ENCODE peak calls at places on chromosomes 2 and 18, in four cellular contexts. One of them, this sample, is unnamed.

GRCh38 chr2:98165516-98166071 is 78.6 kb downstream of the VWA3B start:
- DNase-seq in hepatic stellate cell: no peak
- DNase-seq in activated CD4-positive, CD25-positive, alpha-beta regulatory T cell treated with anti-CD3 and anti-CD28 coated beads, Interleukin-2, amount 50 U/mL, for 16 hours: no peak
- DNase-seq in NCI-H524: no peak
- DNase-seq in this sample: no peak

GRCh38 chr2:47303341-47304148 is 99.4 kb upstream of the MSH2 start:
- DNase-seq in hepatic stellate cell: no peak
- DNase-seq in NCI-H524: no peak
- DNase-seq in activated CD4-positive, CD25-positive, alpha-beta regulatory T cell treated with anti-CD3 and anti-CD28 coated beads, Interleukin-2, amount 50 U/mL, for 16 hours: no peak
- DNase-seq in this sample: no peak

GRCh38 chr2:236744316-236745105 is 174.9 kb downstream of the ACKR3 start:
- DNase-seq in activated CD4-positive, CD25-positive, alpha-beta regulatory T cell treated with anti-CD3 and anti-CD28 coated beads, Interleukin-2, amount 50 U/mL, for 16 hours: no peak
- DNase-seq in NCI-H524: no peak
- DNase-seq in hepatic stellate cell: no peak
- DNase-seq in this sample: no peak

GRCh38 chr2:32895424-32895823 is 51.3 kb upstream of the LTBP1 start:
- DNase-seq in activated CD4-positive, CD25-positive, alpha-beta regulatory T cell treated with anti-CD3 and anti-CD28 coated beads, Interleukin-2, amount 50 U/mL, for 16 hours: no peak
- DNase-seq in hepatic stellate cell: no peak
- DNase-seq in NCI-H524: no peak
- DNase-seq in this sample: no peak

GRCh38 chr2:150832686-150833085 is 345.2 kb upstream of the RND3 start:
- DNase-seq in activated CD4-positive, CD25-positive, alpha-beta regulatory T cell treated with anti-CD3 and anti-CD28 coated beads, Interleukin-2, amount 50 U/mL, for 16 hours: no peak
- DNase-seq in NCI-H524: no peak
- DNase-seq in hepatic stellate cell: no peak
- DNase-seq in this sample: no peak

GRCh38 chr2:206442854-206443734 is at the start of gene ADAM23:
- DNase-seq in activated CD4-positive, CD25-positive, alpha-beta regulatory T cell treated with anti-CD3 and anti-CD28 coated beads, Interleukin-2, amount 50 U/mL, for 16 hours: no peak
- DNase-seq in hepatic stellate cell: peak
- DNase-seq in NCI-H524: peak
- DNase-seq in this sample: peak

GRCh38 chr2:238851026-238851425 is 3.1 kb downstream of the TWIST2 start:
- DNase-seq in hepatic stellate cell: no peak
- DNase-seq in activated CD4-positive, CD25-positive, alpha-beta regulatory T cell treated with anti-CD3 and anti-CD28 coated beads, Interleukin-2, amount 50 U/mL, for 16 hours: no peak
- DNase-seq in NCI-H524: no peak
- DNase-seq in this sample: no peak

GRCh38 chr18:50507120-50507590 is 52.7 kb upstream of the MAPK4 start:
- DNase-seq in hepatic stellate cell: no peak
- DNase-seq in activated CD4-positive, CD25-positive, alpha-beta regulatory T cell treated with anti-CD3 and anti-CD28 coated beads, Interleukin-2, amount 50 U/mL, for 16 hours: no peak
- DNase-seq in NCI-H524: peak
- DNase-seq in this sample: peak

GRCh38 chr2:43292851-43293743 is 66.7 kb upstream of the ZFP36L2 start:
- DNase-seq in NCI-H524: no peak
- DNase-seq in hepatic stellate cell: no peak
- DNase-seq in activated CD4-positive, CD25-positive, alpha-beta regulatory T cell treated with anti-CD3 and anti-CD28 coated beads, Interleukin-2, amount 50 U/mL, for 16 hours: no peak
- DNase-seq in this sample: no peak

GRCh38 chr2:110140433-110140832 is 24.8 kb upstream of the MALL start:
- DNase-seq in activated CD4-positive, CD25-positive, alpha-beta regulatory T cell treated with anti-CD3 and anti-CD28 coated beads, Interleukin-2, amount 50 U/mL, for 16 hours: no peak
- DNase-seq in NCI-H524: no peak
- DNase-seq in hepatic stellate cell: no peak
- DNase-seq in this sample: no peak

GRCh38 chr2:230877131-230877736 is 12.5 kb downstream of the ITM2C start:
- DNase-seq in hepatic stellate cell: no peak
- DNase-seq in activated CD4-positive, CD25-positive, alpha-beta regulatory T cell treated with anti-CD3 and anti-CD28 coated beads, Interleukin-2, amount 50 U/mL, for 16 hours: no peak
- DNase-seq in NCI-H524: no peak
- DNase-seq in this sample: no peak

GRCh38 chr2:236740506-236740905 is 170.9 kb downstream of the ACKR3 start:
- DNase-seq in hepatic stellate cell: no peak
- DNase-seq in NCI-H524: no peak
- DNase-seq in activated CD4-positive, CD25-positive, alpha-beta regulatory T cell treated with anti-CD3 and anti-CD28 coated beads, Interleukin-2, amount 50 U/mL, for 16 hours: no peak
- DNase-seq in this sample: no peak

GRCh38 chr2:322326-322725 is 34.4 kb upstream of the ALKAL2 start:
- DNase-seq in NCI-H524: no peak
- DNase-seq in hepatic stellate cell: no peak
- DNase-seq in activated CD4-positive, CD25-positive, alpha-beta regulatory T cell treated with anti-CD3 and anti-CD28 coated beads, Interleukin-2, amount 50 U/mL, for 16 hours: no peak
- DNase-seq in this sample: no peak

GRCh38 chr2:69381337-69381737 is 5.7 kb downstream of the GFPT1 start:
- DNase-seq in NCI-H524: no peak
- DNase-seq in hepatic stellate cell: peak
- DNase-seq in activated CD4-positive, CD25-positive, alpha-beta regulatory T cell treated with anti-CD3 and anti-CD28 coated beads, Interleukin-2, amount 50 U/mL, for 16 hours: no peak
- DNase-seq in this sample: no peak

GRCh38 chr18:21243041-21243431 is 1.0 kb downstream of the GREB1L start:
- DNase-seq in hepatic stellate cell: no peak
- DNase-seq in NCI-H524: peak
- DNase-seq in activated CD4-positive, CD25-positive, alpha-beta regulatory T cell treated with anti-CD3 and anti-CD28 coated beads, Interleukin-2, amount 50 U/mL, for 16 hours: no peak
- DNase-seq in this sample: peak

GRCh38 chr18:13303761-13304364 is 85.3 kb downstream of the LDLRAD4 start:
- DNase-seq in NCI-H524: no peak
- DNase-seq in hepatic stellate cell: no peak
- DNase-seq in activated CD4-positive, CD25-positive, alpha-beta regulatory T cell treated with anti-CD3 and anti-CD28 coated beads, Interleukin-2, amount 50 U/mL, for 16 hours: no peak
- DNase-seq in this sample: no peak

GRCh38 chr2:238717084-238717483 is 130.8 kb upstream of the TWIST2 start:
- DNase-seq in hepatic stellate cell: no peak
- DNase-seq in activated CD4-positive, CD25-positive, alpha-beta regulatory T cell treated with anti-CD3 and anti-CD28 coated beads, Interleukin-2, amount 50 U/mL, for 16 hours: no peak
- DNase-seq in NCI-H524: no peak
- DNase-seq in this sample: no peak

GRCh38 chr18:50839996-50840395 is 20.2 kb upstream of the MRO start:
- DNase-seq in NCI-H524: no peak
- DNase-seq in hepatic stellate cell: no peak
- DNase-seq in activated CD4-positive, CD25-positive, alpha-beta regulatory T cell treated with anti-CD3 and anti-CD28 coated beads, Interleukin-2, amount 50 U/mL, for 16 hours: no peak
- DNase-seq in this sample: peak

GRCh38 chr2:127859712-127860085 is 1.7 kb upstream of the POLR2D start:
- DNase-seq in activated CD4-positive, CD25-positive, alpha-beta regulatory T cell treated with anti-CD3 and anti-CD28 coated beads, Interleukin-2, amount 50 U/mL, for 16 hours: peak
- DNase-seq in NCI-H524: no peak
- DNase-seq in hepatic stellate cell: no peak
- DNase-seq in this sample: peak

GRCh38 chr2:111663471-111663951 is 220.5 kb downstream of the ANAPC1 start:
- DNase-seq in NCI-H524: peak
- DNase-seq in activated CD4-positive, CD25-positive, alpha-beta regulatory T cell treated with anti-CD3 and anti-CD28 coated beads, Interleukin-2, amount 50 U/mL, for 16 hours: no peak
- DNase-seq in hepatic stellate cell: peak
- DNase-seq in this sample: no peak

GRCh38 chr18:35444636-35445035 is 53.1 kb downstream of the INO80C start:
- DNase-seq in hepatic stellate cell: no peak
- DNase-seq in NCI-H524: no peak
- DNase-seq in activated CD4-positive, CD25-positive, alpha-beta regulatory T cell treated with anti-CD3 and anti-CD28 coated beads, Interleukin-2, amount 50 U/mL, for 16 hours: no peak
- DNase-seq in this sample: no peak

GRCh38 chr2:96108578-96109561 is 7.5 kb downstream of the ADRA2B start:
- DNase-seq in activated CD4-positive, CD25-positive, alpha-beta regulatory T cell treated with anti-CD3 and anti-CD28 coated beads, Interleukin-2, amount 50 U/mL, for 16 hours: no peak
- DNase-seq in NCI-H524: no peak
- DNase-seq in hepatic stellate cell: no peak
- DNase-seq in this sample: no peak

GRCh38 chr2:235921508-235922260 is 246.5 kb downstream of the GBX2 start:
- DNase-seq in NCI-H524: peak
- DNase-seq in activated CD4-positive, CD25-positive, alpha-beta regulatory T cell treated with anti-CD3 and anti-CD28 coated beads, Interleukin-2, amount 50 U/mL, for 16 hours: no peak
- DNase-seq in hepatic stellate cell: no peak
- DNase-seq in this sample: no peak

GRCh38 chr18:40582105-40582504 is 1372.9 kb upstream of the PIK3C3 start:
- DNase-seq in NCI-H524: no peak
- DNase-seq in activated CD4-positive, CD25-positive, alpha-beta regulatory T cell treated with anti-CD3 and anti-CD28 coated beads, Interleukin-2, amount 50 U/mL, for 16 hours: no peak
- DNase-seq in hepatic stellate cell: no peak
- DNase-seq in this sample: no peak

GRCh38 chr2:24985406-24985805 is 13.7 kb upstream of the DNAJC27 start:
- DNase-seq in NCI-H524: no peak
- DNase-seq in activated CD4-positive, CD25-positive, alpha-beta regulatory T cell treated with anti-CD3 and anti-CD28 coated beads, Interleukin-2, amount 50 U/mL, for 16 hours: no peak
- DNase-seq in hepatic stellate cell: no peak
- DNase-seq in this sample: no peak

GRCh38 chr18:44789704-44790103 is 109.0 kb downstream of the SETBP1 start:
- DNase-seq in NCI-H524: no peak
- DNase-seq in hepatic stellate cell: peak
- DNase-seq in activated CD4-positive, CD25-positive, alpha-beta regulatory T cell treated with anti-CD3 and anti-CD28 coated beads, Interleukin-2, amount 50 U/mL, for 16 hours: no peak
- DNase-seq in this sample: no peak

GRCh38 chr18:22900558-22901183 is 32.5 kb upstream of the RBBP8 start:
- DNase-seq in hepatic stellate cell: no peak
- DNase-seq in NCI-H524: no peak
- DNase-seq in activated CD4-positive, CD25-positive, alpha-beta regulatory T cell treated with anti-CD3 and anti-CD28 coated beads, Interleukin-2, amount 50 U/mL, for 16 hours: no peak
- DNase-seq in this sample: no peak

GRCh38 chr2:180747728-180748127 is 232.7 kb upstream of the UBE2E3 start:
- DNase-seq in activated CD4-positive, CD25-positive, alpha-beta regulatory T cell treated with anti-CD3 and anti-CD28 coated beads, Interleukin-2, amount 50 U/mL, for 16 hours: no peak
- DNase-seq in hepatic stellate cell: no peak
- DNase-seq in NCI-H524: no peak
- DNase-seq in this sample: no peak

GRCh38 chr2:107025291-107025857 is 139.4 kb upstream of the ST6GAL2 start:
- DNase-seq in hepatic stellate cell: no peak
- DNase-seq in activated CD4-positive, CD25-positive, alpha-beta regulatory T cell treated with anti-CD3 and anti-CD28 coated beads, Interleukin-2, amount 50 U/mL, for 16 hours: no peak
- DNase-seq in NCI-H524: no peak
- DNase-seq in this sample: no peak

GRCh38 chr2:235170536-235171510 is 219.0 kb downstream of the SH3BP4 start:
- DNase-seq in NCI-H524: peak
- DNase-seq in activated CD4-positive, CD25-positive, alpha-beta regulatory T cell treated with anti-CD3 and anti-CD28 coated beads, Interleukin-2, amount 50 U/mL, for 16 hours: no peak
- DNase-seq in hepatic stellate cell: peak
- DNase-seq in this sample: no peak

GRCh38 chr18:66439207-66439606 is 164.7 kb downstream of the CDH19 start:
- DNase-seq in hepatic stellate cell: no peak
- DNase-seq in NCI-H524: peak
- DNase-seq in activated CD4-positive, CD25-positive, alpha-beta regulatory T cell treated with anti-CD3 and anti-CD28 coated beads, Interleukin-2, amount 50 U/mL, for 16 hours: no peak
- DNase-seq in this sample: no peak

GRCh38 chr18:52602820-52603219 is 262.8 kb downstream of the DCC start:
- DNase-seq in NCI-H524: no peak
- DNase-seq in hepatic stellate cell: no peak
- DNase-seq in activated CD4-positive, CD25-positive, alpha-beta regulatory T cell treated with anti-CD3 and anti-CD28 coated beads, Interleukin-2, amount 50 U/mL, for 16 hours: no peak
- DNase-seq in this sample: no peak

GRCh38 chr18:24014062-24014985 is at the start of gene TTC39C:
- DNase-seq in activated CD4-positive, CD25-positive, alpha-beta regulatory T cell treated with anti-CD3 and anti-CD28 coated beads, Interleukin-2, amount 50 U/mL, for 16 hours: peak
- DNase-seq in hepatic stellate cell: peak
- DNase-seq in NCI-H524: peak
- DNase-seq in this sample: peak

GRCh38 chr2:37631292-37631691 is 40.1 kb downstream of the CDC42EP3 start:
- DNase-seq in hepatic stellate cell: no peak
- DNase-seq in activated CD4-positive, CD25-positive, alpha-beta regulatory T cell treated with anti-CD3 and anti-CD28 coated beads, Interleukin-2, amount 50 U/mL, for 16 hours: no peak
- DNase-seq in NCI-H524: peak
- DNase-seq in this sample: no peak

GRCh38 chr2:240048237-240048636 is 5.1 kb downstream of the OR6B3 start:
- DNase-seq in NCI-H524: no peak
- DNase-seq in activated CD4-positive, CD25-positive, alpha-beta regulatory T cell treated with anti-CD3 and anti-CD28 coated beads, Interleukin-2, amount 50 U/mL, for 16 hours: no peak
- DNase-seq in hepatic stellate cell: no peak
- DNase-seq in this sample: no peak

GRCh38 chr2:109143214-109144187 is 14.5 kb downstream of the SH3RF3 start:
- DNase-seq in activated CD4-positive, CD25-positive, alpha-beta regulatory T cell treated with anti-CD3 and anti-CD28 coated beads, Interleukin-2, amount 50 U/mL, for 16 hours: peak
- DNase-seq in hepatic stellate cell: no peak
- DNase-seq in NCI-H524: no peak
- DNase-seq in this sample: no peak